ENCODE peak calls at places on chromosomes 4 and X, in six cellular contexts. One of them, this sample, is unnamed.

GRCh38 chr4:72666910-72667309 is 97.9 kb upstream of the ADAMTS3 start:
- DNase-seq in tibial nerve: no peak
- DNase-seq in Panc1: no peak
- DNase-seq in HFF-Myc: no peak
- DNase-seq in A549: no peak
- DNase-seq in cardiac muscle cell: no peak
- DNase-seq in this sample: no peak

GRCh38 chr4:186095406-186095805 is 9.1 kb upstream of the FAM149A start:
- DNase-seq in cardiac muscle cell: no peak
- DNase-seq in tibial nerve: no peak
- DNase-seq in A549: no peak
- DNase-seq in HFF-Myc: no peak
- DNase-seq in Panc1: no peak
- DNase-seq in this sample: no peak

GRCh38 chr4:110518889-110519490 is 43.0 kb downstream of the ENPEP start:
- DNase-seq in tibial nerve: no peak
- DNase-seq in Panc1: no peak
- DNase-seq in A549: no peak
- DNase-seq in HFF-Myc: no peak
- DNase-seq in cardiac muscle cell: peak
- DNase-seq in this sample: no peak

GRCh38 chr4:120769227-120769626 is 153.3 kb downstream of the PRDM5 start:
- DNase-seq in HFF-Myc: peak
- DNase-seq in cardiac muscle cell: peak
- DNase-seq in A549: no peak
- DNase-seq in tibial nerve: no peak
- DNase-seq in Panc1: no peak
- DNase-seq in this sample: no peak

GRCh38 chr4:23728393-23728792 is 161.5 kb downstream of the PPARGC1A start:
- DNase-seq in tibial nerve: no peak
- DNase-seq in HFF-Myc: peak
- DNase-seq in cardiac muscle cell: peak
- DNase-seq in Panc1: peak
- DNase-seq in A549: peak
- DNase-seq in this sample: no peak

GRCh38 chr4:106746451-106746850 is 289.7 kb downstream of the DKK2 start:
- DNase-seq in cardiac muscle cell: peak
- DNase-seq in Panc1: no peak
- DNase-seq in A549: no peak
- DNase-seq in tibial nerve: no peak
- DNase-seq in HFF-Myc: peak
- DNase-seq in this sample: no peak

GRCh38 chr4:8293131-8293975 is 23.8 kb downstream of the HTRA3 start:
- DNase-seq in A549: no peak
- DNase-seq in cardiac muscle cell: no peak
- DNase-seq in HFF-Myc: no peak
- DNase-seq in Panc1: no peak
- DNase-seq in tibial nerve: no peak
- DNase-seq in this sample: no peak

GRCh38 chrX:2696698-2697215 is 5.7 kb downstream of the CD99 start:
- DNase-seq in cardiac muscle cell: peak
- DNase-seq in Panc1: no peak
- DNase-seq in A549: no peak
- DNase-seq in HFF-Myc: peak
- DNase-seq in tibial nerve: no peak
- DNase-seq in this sample: no peak

GRCh38 chr4:83535945-83536648 is at the start of gene GPAT3:
- DNase-seq in cardiac muscle cell: peak
- DNase-seq in A549: peak
- DNase-seq in tibial nerve: peak
- DNase-seq in HFF-Myc: no peak
- DNase-seq in Panc1: peak
- DNase-seq in this sample: peak

GRCh38 chr4:177194906-177195305 is 114.8 kb upstream of the NEIL3 start:
- DNase-seq in A549: no peak
- DNase-seq in HFF-Myc: no peak
- DNase-seq in Panc1: no peak
- DNase-seq in tibial nerve: no peak
- DNase-seq in cardiac muscle cell: no peak
- DNase-seq in this sample: no peak

GRCh38 chrX:40734956-40735317 is 405 bp downstream of the MED14 start:
- DNase-seq in Panc1: no peak
- DNase-seq in A549: peak
- DNase-seq in cardiac muscle cell: no peak
- DNase-seq in tibial nerve: no peak
- DNase-seq in HFF-Myc: no peak
- DNase-seq in this sample: no peak

GRCh38 chr4:186957952-186958555 is 234.4 kb upstream of the FAT1 start:
- DNase-seq in A549: no peak
- DNase-seq in Panc1: no peak
- DNase-seq in HFF-Myc: peak
- DNase-seq in tibial nerve: no peak
- DNase-seq in cardiac muscle cell: no peak
- DNase-seq in this sample: no peak

GRCh38 chr4:168759959-168760527 is 250.0 kb downstream of the CBR4 start:
- DNase-seq in A549: no peak
- DNase-seq in Panc1: no peak
- DNase-seq in tibial nerve: no peak
- DNase-seq in cardiac muscle cell: no peak
- DNase-seq in HFF-Myc: no peak
- DNase-seq in this sample: no peak

GRCh38 chrX:124679199-124679598 is 332.8 kb downstream of the SH2D1A start:
- DNase-seq in A549: no peak
- DNase-seq in tibial nerve: no peak
- DNase-seq in HFF-Myc: no peak
- DNase-seq in Panc1: no peak
- DNase-seq in cardiac muscle cell: no peak
- DNase-seq in this sample: no peak

GRCh38 chrX:50952406-50952805 is 41.9 kb downstream of the BMP15 start:
- DNase-seq in tibial nerve: no peak
- DNase-seq in HFF-Myc: no peak
- DNase-seq in Panc1: no peak
- DNase-seq in A549: no peak
- DNase-seq in cardiac muscle cell: no peak
- DNase-seq in this sample: no peak

GRCh38 chr4:168514249-168514852 is 17.5 kb downstream of the PALLD start:
- DNase-seq in A549: no peak
- DNase-seq in tibial nerve: no peak
- DNase-seq in Panc1: no peak
- DNase-seq in HFF-Myc: peak
- DNase-seq in cardiac muscle cell: peak
- DNase-seq in this sample: no peak

GRCh38 chrX:19629541-19629940 is 114.2 kb upstream of the MAP3K15 start:
- DNase-seq in HFF-Myc: no peak
- DNase-seq in cardiac muscle cell: no peak
- DNase-seq in A549: no peak
- DNase-seq in Panc1: no peak
- DNase-seq in tibial nerve: no peak
- DNase-seq in this sample: no peak

GRCh38 chrX:106811131-106811910 is 8.8 kb downstream of the TBC1D8B start:
- DNase-seq in cardiac muscle cell: no peak
- DNase-seq in A549: no peak
- DNase-seq in HFF-Myc: no peak
- DNase-seq in tibial nerve: no peak
- DNase-seq in Panc1: no peak
- DNase-seq in this sample: no peak

GRCh38 chr4:113049421-113050355 is at the start of gene ANK2:
- DNase-seq in cardiac muscle cell: no peak
- DNase-seq in tibial nerve: no peak
- DNase-seq in Panc1: no peak
- DNase-seq in A549: no peak
- DNase-seq in HFF-Myc: no peak
- DNase-seq in this sample: no peak
- H3K4me3 ChIP-seq in cardiac muscle cell: no peak
- H3K4me3 ChIP-seq in tibial nerve: no peak
- H3K4me3 ChIP-seq in Panc1: no peak
- H3K4me3 ChIP-seq in A549: no peak
- H3K4me3 ChIP-seq in HFF-Myc: no peak
- H3K4me3 ChIP-seq in this sample: no peak

DNA sequence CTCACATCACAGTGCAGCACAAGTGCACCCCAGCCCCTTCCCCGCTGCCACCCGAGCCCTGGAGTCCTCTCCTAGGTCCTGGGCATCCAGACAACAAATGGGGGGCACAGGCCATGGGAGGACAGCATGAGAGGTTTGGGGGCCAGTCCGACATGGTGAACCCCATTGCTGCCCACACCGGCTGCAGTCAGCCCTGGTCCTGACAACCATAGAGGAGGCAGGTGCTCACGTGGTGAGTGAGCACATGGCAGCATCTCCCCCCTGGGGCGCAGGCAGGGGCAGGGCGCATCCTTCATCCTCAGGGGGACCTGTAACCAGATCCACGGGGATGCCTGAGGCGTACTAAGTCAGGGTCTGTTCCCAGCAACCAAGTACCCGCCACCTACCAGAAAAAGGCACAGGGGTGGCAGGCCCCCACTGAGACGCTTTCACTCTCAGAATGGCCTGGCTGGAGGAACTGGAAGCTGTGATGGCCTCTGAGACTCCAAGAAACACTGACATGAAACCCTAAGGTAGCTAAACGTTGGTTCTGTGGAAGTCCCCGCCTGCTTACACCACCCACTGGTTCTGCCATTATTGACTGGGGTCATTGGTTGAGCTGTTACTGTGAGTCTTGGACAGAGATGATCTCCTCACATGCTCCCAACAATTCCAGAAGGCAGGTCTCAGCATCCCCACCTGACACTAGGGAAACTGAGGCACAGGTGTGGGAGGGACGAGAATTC is 6.5 kb downstream of the ZFYVE28 start:
- DNase-seq in HFF-Myc: no peak
- DNase-seq in tibial nerve: no peak
- DNase-seq in A549: no peak
- DNase-seq in Panc1: no peak
- DNase-seq in cardiac muscle cell: no peak
- DNase-seq in this sample: no peak
- H3K4me3 ChIP-seq in HFF-Myc: no peak
- H3K4me3 ChIP-seq in tibial nerve: no peak
- H3K4me3 ChIP-seq in A549: peak
- H3K4me3 ChIP-seq in Panc1: peak
- H3K4me3 ChIP-seq in cardiac muscle cell: no peak
- H3K4me3 ChIP-seq in this sample: peak

DNA sequence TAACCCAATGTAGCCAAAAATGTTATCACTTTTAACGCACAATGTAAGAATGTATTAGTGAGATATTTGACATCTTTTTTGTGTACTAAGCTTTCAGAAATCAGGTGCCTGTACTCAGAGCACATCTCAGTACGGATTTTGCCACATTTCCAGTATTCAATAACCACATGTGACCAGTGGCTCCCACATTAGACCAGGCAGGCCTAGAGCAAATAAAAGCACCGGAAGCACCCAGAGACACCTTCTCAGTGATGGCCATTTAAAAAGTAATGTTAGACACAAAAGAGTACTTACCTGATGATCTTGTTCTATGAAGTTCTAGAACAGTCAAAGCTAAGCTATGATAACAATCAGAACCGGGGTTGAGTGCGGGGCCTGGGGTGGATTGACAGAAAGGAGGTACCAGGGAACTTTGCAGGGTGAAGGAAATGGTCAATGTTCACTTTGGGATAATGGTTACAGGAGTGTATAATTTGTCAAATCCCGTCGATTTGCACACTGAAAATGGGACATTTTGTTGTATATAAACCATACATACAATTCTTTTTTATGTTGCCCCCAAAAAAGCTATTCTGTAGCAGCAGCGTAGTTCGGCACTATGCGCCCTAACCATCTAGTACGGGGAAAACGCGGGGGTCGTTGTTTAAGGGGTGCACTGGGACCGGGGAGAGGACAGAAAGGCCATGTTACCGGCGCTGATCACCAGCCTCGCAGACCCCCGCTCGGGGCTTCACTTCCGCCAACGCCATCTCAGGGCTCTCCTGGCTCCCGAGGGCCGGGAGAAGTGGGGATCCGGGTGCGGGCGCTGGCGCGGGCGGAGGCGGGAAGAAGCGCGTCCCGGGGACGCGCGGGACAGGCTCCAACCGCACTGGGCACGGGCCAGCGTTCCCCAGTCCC is 1.0 kb downstream of the CTPS2 start:
- DNase-seq in tibial nerve: no peak
- DNase-seq in HFF-Myc: no peak
- DNase-seq in Panc1: no peak
- DNase-seq in A549: no peak
- DNase-seq in cardiac muscle cell: no peak
- DNase-seq in this sample: no peak
- H3K4me3 ChIP-seq in tibial nerve: peak
- H3K4me3 ChIP-seq in HFF-Myc: peak
- H3K4me3 ChIP-seq in Panc1: peak
- H3K4me3 ChIP-seq in A549: peak
- H3K4me3 ChIP-seq in cardiac muscle cell: peak
- H3K4me3 ChIP-seq in this sample: peak

GRCh38 chrX:10156199-10157031 is at the start of gene CLCN4:
- DNase-seq in cardiac muscle cell: peak
- DNase-seq in Panc1: no peak
- DNase-seq in A549: peak
- DNase-seq in tibial nerve: no peak
- DNase-seq in HFF-Myc: no peak
- DNase-seq in this sample: no peak
- H3K4me3 ChIP-seq in cardiac muscle cell: peak
- H3K4me3 ChIP-seq in Panc1: peak
- H3K4me3 ChIP-seq in A549: peak
- H3K4me3 ChIP-seq in tibial nerve: no peak
- H3K4me3 ChIP-seq in HFF-Myc: no peak
- H3K4me3 ChIP-seq in this sample: peak

GRCh38 chr4:119029847-119030535 is 105.6 kb upstream of the MYOZ2 start:
- DNase-seq in Panc1: no peak
- DNase-seq in cardiac muscle cell: no peak
- DNase-seq in tibial nerve: no peak
- DNase-seq in A549: no peak
- DNase-seq in HFF-Myc: no peak
- DNase-seq in this sample: no peak
- H3K4me3 ChIP-seq in Panc1: no peak
- H3K4me3 ChIP-seq in cardiac muscle cell: no peak
- H3K4me3 ChIP-seq in tibial nerve: no peak
- H3K4me3 ChIP-seq in A549: no peak
- H3K4me3 ChIP-seq in HFF-Myc: no peak
- H3K4me3 ChIP-seq in this sample: no peak